ENCODE peak calls at places on chromosome 18, in eight cellular contexts. D is T-helper 2 cell; N is activated CD4-positive, alpha-beta T cell treated with anti-CD3 and anti-CD28 coated beads for 1 hour; Y is T-helper 9 cell; J is dorsolateral prefrontal cortex; F is SK-N-DZ; B is stimulated activated CD8-positive, alpha-beta memory T cell treated with anti-CD3 and anti-CD28 coated beads, Interleukin-15, amount 100 ng/mL, for 48 hours; R is GM23248. T is an unnamed sample.
A peak's percentile ranks its signal among the peaks of the same experiment; 100 is the strongest.

GRCh38 chr18:68847219-68847860 is 49.5 kb downstream of the CCDC102B start:
- DNase-seq in D (peak; percentile 1), N (no peak), Y (no peak), J (no peak), F (peak; percentile 47), B (no peak), R (peak; percentile 57), T (peak; percentile 40)

GRCh38 chr18:26436176-26437031 is 111.9 kb downstream of the KCTD1 start:
- DNase-seq in D (no peak), N (no peak), Y (no peak), J (no peak), F (no peak), B (no peak), R (peak; percentile 77), T (no peak)

GRCh38 chr18:25503567-25504081 is 151.7 kb upstream of the ZNF521 start:
- DNase-seq in D (no peak), N (no peak), Y (no peak), J (peak; percentile 52), F (peak; percentile 78), B (no peak), R (peak; percentile 77), T (no peak)

GRCh38 chr18:13530879-13531387 is 195.4 kb downstream of the FAM210A start:
- DNase-seq in D (peak; percentile 34), N (no peak), Y (no peak), J (peak; percentile 80), F (no peak), B (no peak), R (peak; percentile 72), T (peak; percentile 19)

GRCh38 chr18:3261393-3262233 is at the start of gene MYL12B:
- DNase-seq in D (peak; percentile 92), N (peak; percentile 63), Y (peak; percentile 76), J (peak; percentile 63), F (peak; percentile 76), B (peak; percentile 71), R (peak; percentile 93), T (peak; percentile 28)

GRCh38 chr18:993560-993959 is 88.9 kb downstream of the ADCYAP1 start:
- DNase-seq in D (no peak), N (no peak), Y (no peak), J (no peak), F (no peak), B (no peak), R (no peak), T (no peak)

GRCh38 chr18:70227438-70227837 is 22.0 kb upstream of the RTTN start:
- DNase-seq in D (no peak), N (no peak), Y (no peak), J (no peak), F (no peak), B (no peak), R (no peak), T (no peak)

GRCh38 chr18:23519725-23520124 is 16.4 kb downstream of the RMC1 start:
- DNase-seq in D (no peak), N (no peak), Y (no peak), J (no peak), F (no peak), B (no peak), R (no peak), T (no peak)

GRCh38 chr18:35662293-35663062 is 80.9 kb downstream of the GALNT1 start:
- DNase-seq in D (no peak), N (no peak), Y (no peak), J (no peak), F (no peak), B (no peak), R (no peak), T (no peak)

GRCh38 chr18:51171625-51172024 is 25.9 kb downstream of the MEX3C start:
- DNase-seq in D (no peak), N (no peak), Y (no peak), J (no peak), F (no peak), B (no peak), R (no peak), T (no peak)

GRCh38 chr18:59267511-59268126 is 5.6 kb downstream of the RAX start:
- DNase-seq in D (peak; percentile 26), N (no peak), Y (no peak), J (no peak), F (no peak), B (no peak), R (peak; percentile 43), T (no peak)

GRCh38 chr18:45384137-45384998 is 230.9 kb upstream of the SLC14A2 start:
- DNase-seq in D (peak; percentile 46), N (no peak), Y (peak; percentile 2), J (no peak), F (peak; percentile 56), B (peak; percentile 19), R (peak; percentile 70), T (peak; percentile 45)

GRCh38 chr18:47775961-47776360 is 154.5 kb downstream of the SMAD2 start:
- DNase-seq in D (no peak), N (no peak), Y (no peak), J (no peak), F (no peak), B (no peak), R (peak; percentile 14), T (no peak)

GRCh38 chr18:77407733-77408132 is 158.1 kb downstream of the GALR1 start:
- DNase-seq in D (no peak), N (no peak), Y (no peak), J (no peak), F (no peak), B (no peak), R (no peak), T (no peak)